ENCODE peak calls at places on chromosomes 11 and 22, in five cellular contexts. One of them, this sample, is unnamed.

GRCh38 chr11:102393272-102393730 is 46.3 kb downstream of the BIRC2 start:
- DNase-seq in H54: no peak
- DNase-seq in HCT116: no peak
- DNase-seq in suprapubic skin: no peak
- DNase-seq in GM12878: no peak
- DNase-seq in this sample: no peak

GRCh38 chr11:48001438-48002021 is 21.2 kb downstream of the PTPRJ start:
- DNase-seq in H54: no peak
- DNase-seq in HCT116: no peak
- DNase-seq in suprapubic skin: no peak
- DNase-seq in GM12878: no peak
- DNase-seq in this sample: no peak

GRCh38 chr11:57913713-57914704 is 109.7 kb upstream of the OR9Q1 start:
- DNase-seq in H54: no peak
- DNase-seq in HCT116: no peak
- DNase-seq in suprapubic skin: no peak
- DNase-seq in GM12878: no peak
- DNase-seq in this sample: no peak

GRCh38 chr11:88806410-88806809 is 259.4 kb downstream of the GRM5 start:
- DNase-seq in H54: no peak
- DNase-seq in HCT116: no peak
- DNase-seq in suprapubic skin: no peak
- DNase-seq in GM12878: no peak
- DNase-seq in this sample: no peak

GRCh38 chr22:29308791-29309262 is 2.4 kb downstream of the GAS2L1 start:
- DNase-seq in H54: peak
- DNase-seq in HCT116: no peak
- DNase-seq in suprapubic skin: no peak
- DNase-seq in GM12878: no peak
- DNase-seq in this sample: no peak

GRCh38 chr11:128603752-128604472 is 16.6 kb upstream of the ETS1 start:
- DNase-seq in H54: no peak
- DNase-seq in HCT116: no peak
- DNase-seq in suprapubic skin: no peak
- DNase-seq in GM12878: peak
- DNase-seq in this sample: no peak

GRCh38 chr11:118014022-118014421 is 27.8 kb downstream of the IL10RA start:
- DNase-seq in H54: no peak
- DNase-seq in HCT116: no peak
- DNase-seq in suprapubic skin: no peak
- DNase-seq in GM12878: no peak
- DNase-seq in this sample: no peak

GRCh38 chr11:35905901-35906661 is 37.8 kb upstream of the LDLRAD3 start:
- DNase-seq in H54: no peak
- DNase-seq in HCT116: no peak
- DNase-seq in suprapubic skin: no peak
- DNase-seq in GM12878: no peak
- DNase-seq in this sample: no peak

GRCh38 chr11:62712413-62712812 is 4.9 kb downstream of the GNG3 start:
- DNase-seq in H54: no peak
- DNase-seq in HCT116: no peak
- DNase-seq in suprapubic skin: no peak
- DNase-seq in GM12878: no peak
- DNase-seq in this sample: no peak

GRCh38 chr11:117815262-117815803 is 9.2 kb downstream of the FXYD2 start:
- DNase-seq in H54: no peak
- DNase-seq in HCT116: no peak
- DNase-seq in suprapubic skin: no peak
- DNase-seq in GM12878: peak
- DNase-seq in this sample: peak

GRCh38 chr22:23301591-23301990 is 121.3 kb downstream of the BCR start:
- DNase-seq in H54: no peak
- DNase-seq in HCT116: no peak
- DNase-seq in suprapubic skin: no peak
- DNase-seq in GM12878: no peak
- DNase-seq in this sample: no peak

GRCh38 chr11:17403977-17404759 is 15.7 kb upstream of the KCNJ11 start:
- DNase-seq in H54: no peak
- DNase-seq in HCT116: no peak
- DNase-seq in suprapubic skin: no peak
- DNase-seq in GM12878: no peak
- DNase-seq in this sample: no peak

GRCh38 chr11:62472063-62472884 is 53.4 kb downstream of the SCGB1A1 start:
- DNase-seq in H54: peak
- DNase-seq in HCT116: peak
- DNase-seq in suprapubic skin: no peak
- DNase-seq in GM12878: no peak
- DNase-seq in this sample: no peak

GRCh38 chr11:26726960-26727359 is 5.1 kb upstream of the SLC5A12 start:
- DNase-seq in H54: no peak
- DNase-seq in HCT116: no peak
- DNase-seq in suprapubic skin: no peak
- DNase-seq in GM12878: no peak
- DNase-seq in this sample: no peak

GRCh38 chr11:19520681-19521080 is 192.0 kb upstream of the NAV2 start:
- DNase-seq in H54: no peak
- DNase-seq in HCT116: no peak
- DNase-seq in suprapubic skin: no peak
- DNase-seq in GM12878: no peak
- DNase-seq in this sample: no peak

GRCh38 chr11:115720537-115721308 is 216.5 kb upstream of the CADM1 start:
- DNase-seq in H54: no peak
- DNase-seq in HCT116: no peak
- DNase-seq in suprapubic skin: no peak
- DNase-seq in GM12878: no peak
- DNase-seq in this sample: no peak

GRCh38 chr11:2530131-2530854 is 85.5 kb downstream of the KCNQ1 start:
- DNase-seq in H54: no peak
- DNase-seq in HCT116: no peak
- DNase-seq in suprapubic skin: peak
- DNase-seq in GM12878: no peak
- DNase-seq in this sample: no peak

GRCh38 chr11:26331911-26332571 is at the start of gene ANO3:
- DNase-seq in H54: no peak
- DNase-seq in HCT116: no peak
- DNase-seq in suprapubic skin: no peak
- DNase-seq in GM12878: no peak
- DNase-seq in this sample: no peak

GRCh38 chr11:94740975-94741707 is 27.0 kb upstream of the AMOTL1 start:
- DNase-seq in H54: peak
- DNase-seq in HCT116: peak
- DNase-seq in suprapubic skin: no peak
- DNase-seq in GM12878: no peak
- DNase-seq in this sample: no peak

GRCh38 chr11:444397-445144 is 2.8 kb upstream of the ANO9 start:
- DNase-seq in H54: peak
- DNase-seq in HCT116: no peak
- DNase-seq in suprapubic skin: peak
- DNase-seq in GM12878: no peak
- DNase-seq in this sample: no peak

GRCh38 chr22:25146311-25146710 is 53.3 kb upstream of the CRYBB3 start:
- DNase-seq in H54: no peak
- DNase-seq in HCT116: no peak
- DNase-seq in suprapubic skin: no peak
- DNase-seq in GM12878: no peak
- DNase-seq in this sample: no peak

GRCh38 chr11:58907780-58908179 is 31.5 kb upstream of the GLYATL1 start:
- DNase-seq in H54: no peak
- DNase-seq in HCT116: no peak
- DNase-seq in suprapubic skin: no peak
- DNase-seq in GM12878: no peak
- DNase-seq in this sample: no peak

GRCh38 chr11:66851698-66852465 is 5.0 kb upstream of the LRFN4 start:
- DNase-seq in H54: no peak
- DNase-seq in HCT116: no peak
- DNase-seq in suprapubic skin: peak
- DNase-seq in GM12878: no peak
- DNase-seq in this sample: no peak

GRCh38 chr22:36325163-36326031 is 62.4 kb downstream of the MYH9 start:
- DNase-seq in H54: no peak
- DNase-seq in HCT116: no peak
- DNase-seq in suprapubic skin: no peak
- DNase-seq in GM12878: no peak
- DNase-seq in this sample: no peak

GRCh38 chr22:20315337-20316216 is 4.3 kb downstream of the DGCR6L start:
- DNase-seq in H54: no peak
- DNase-seq in HCT116: no peak
- DNase-seq in suprapubic skin: peak
- DNase-seq in GM12878: no peak
- DNase-seq in this sample: no peak

GRCh38 chr11:75365711-75366181 is 14.3 kb upstream of the ARRB1 start:
- DNase-seq in H54: no peak
- DNase-seq in HCT116: no peak
- DNase-seq in suprapubic skin: no peak
- DNase-seq in GM12878: no peak
- DNase-seq in this sample: no peak

GRCh38 chr11:665707-666281 is 28.7 kb downstream of the DRD4 start:
- DNase-seq in H54: no peak
- DNase-seq in HCT116: no peak
- DNase-seq in suprapubic skin: no peak
- DNase-seq in GM12878: no peak
- DNase-seq in this sample: no peak

GRCh38 chr11:8963569-8964323 is 496 bp downstream of the TMEM9B start:
- DNase-seq in H54: peak
- DNase-seq in HCT116: peak
- DNase-seq in suprapubic skin: peak
- DNase-seq in GM12878: peak
- DNase-seq in this sample: peak

GRCh38 chr11:20668844-20669832 is at the start of gene NELL1:
- DNase-seq in H54: no peak
- DNase-seq in HCT116: no peak
- DNase-seq in suprapubic skin: no peak
- DNase-seq in GM12878: no peak
- DNase-seq in this sample: no peak

GRCh38 chr11:63536669-63537292 is at the start of gene PLAAT4:
- DNase-seq in H54: peak
- DNase-seq in HCT116: no peak
- DNase-seq in suprapubic skin: no peak
- DNase-seq in GM12878: peak
- DNase-seq in this sample: no peak

GRCh38 chr22:46449116-46449691 is 88.2 kb downstream of the CELSR1 start:
- DNase-seq in H54: no peak
- DNase-seq in HCT116: no peak
- DNase-seq in suprapubic skin: no peak
- DNase-seq in GM12878: no peak
- DNase-seq in this sample: no peak

GRCh38 chr11:123233280-123233977 is 38.4 kb upstream of the CLMP start:
- DNase-seq in H54: no peak
- DNase-seq in HCT116: no peak
- DNase-seq in suprapubic skin: no peak
- DNase-seq in GM12878: peak
- DNase-seq in this sample: no peak

GRCh38 chr11:8809605-8810272 is 101.2 kb upstream of the AKIP1 start:
- DNase-seq in H54: no peak
- DNase-seq in HCT116: no peak
- DNase-seq in suprapubic skin: no peak
- DNase-seq in GM12878: no peak
- DNase-seq in this sample: no peak

GRCh38 chr11:34599406-34599901 is 21.4 kb upstream of the EHF start:
- DNase-seq in H54: peak
- DNase-seq in HCT116: peak
- DNase-seq in suprapubic skin: no peak
- DNase-seq in GM12878: no peak
- DNase-seq in this sample: no peak

GRCh38 chr11:2993000-2993330 is 836 bp upstream of the NAP1L4 start:
- DNase-seq in H54: no peak
- DNase-seq in HCT116: no peak
- DNase-seq in suprapubic skin: no peak
- DNase-seq in GM12878: no peak
- DNase-seq in this sample: no peak

GRCh38 chr11:72140661-72141060 is 5.1 kb downstream of the FOLR3 start:
- DNase-seq in H54: no peak
- DNase-seq in HCT116: no peak
- DNase-seq in suprapubic skin: no peak
- DNase-seq in GM12878: no peak
- DNase-seq in this sample: no peak

GRCh38 chr11:72136677-72137255 is 1.2 kb downstream of the FOLR3 start:
- DNase-seq in H54: no peak
- DNase-seq in HCT116: no peak
- DNase-seq in suprapubic skin: no peak
- DNase-seq in GM12878: no peak
- DNase-seq in this sample: no peak

GRCh38 chr11:72141066-72141465 is 5.5 kb downstream of the FOLR3 start:
- DNase-seq in H54: peak
- DNase-seq in HCT116: no peak
- DNase-seq in suprapubic skin: no peak
- DNase-seq in GM12878: no peak
- DNase-seq in this sample: no peak

GRCh38 chr11:72138821-72139390 is 3.4 kb downstream of the FOLR3 start:
- DNase-seq in H54: no peak
- DNase-seq in HCT116: no peak
- DNase-seq in suprapubic skin: no peak
- DNase-seq in GM12878: no peak
- DNase-seq in this sample: no peak

DNA sequence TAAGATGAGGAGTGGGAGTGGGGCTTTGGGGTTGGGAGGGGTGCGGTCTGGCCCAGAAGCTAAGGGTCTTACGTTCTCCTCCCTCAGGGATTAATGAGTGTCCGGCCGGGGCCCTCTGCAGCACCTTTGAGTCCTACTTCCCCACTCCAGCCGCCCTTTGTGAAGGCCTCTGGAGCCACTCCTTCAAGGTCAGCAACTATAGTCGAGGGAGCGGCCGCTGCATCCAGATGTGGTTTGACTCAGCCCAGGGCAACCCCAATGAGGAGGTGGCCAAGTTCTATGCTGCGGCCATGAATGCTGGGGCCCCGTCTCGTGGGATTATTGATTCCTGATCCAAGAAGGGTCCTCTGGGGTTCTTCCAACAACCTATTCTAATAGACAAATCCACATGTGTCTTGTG is 4.0 kb downstream of the FOLR3 start:
- DNase-seq in H54: no peak
- DNase-seq in HCT116: no peak
- DNase-seq in suprapubic skin: no peak
- DNase-seq in GM12878: no peak
- DNase-seq in this sample: no peak
- TF ChIP-seq POLR2A in H54: no peak
- TF ChIP-seq POLR2A in HCT116: no peak
- TF ChIP-seq POLR2A in suprapubic skin: no peak
- TF ChIP-seq POLR2A in GM12878: no peak
- TF ChIP-seq POLR2A in this sample: no peak

GRCh38 chr11:122189259-122189658 is 73.2 kb upstream of the BLID start:
- DNase-seq in H54: no peak
- DNase-seq in HCT116: peak
- DNase-seq in suprapubic skin: no peak
- DNase-seq in GM12878: no peak
- DNase-seq in this sample: no peak
- TF ChIP-seq POLR2A in H54: no peak
- TF ChIP-seq POLR2A in HCT116: no peak
- TF ChIP-seq POLR2A in suprapubic skin: no peak
- TF ChIP-seq POLR2A in GM12878: no peak
- TF ChIP-seq POLR2A in this sample: no peak

GRCh38 chr11:11978792-11979486 is 29.5 kb downstream of the DKK3 start:
- DNase-seq in H54: no peak
- DNase-seq in HCT116: no peak
- DNase-seq in suprapubic skin: peak
- DNase-seq in GM12878: no peak
- DNase-seq in this sample: no peak
- TF ChIP-seq POLR2A in H54: peak
- TF ChIP-seq POLR2A in HCT116: no peak
- TF ChIP-seq POLR2A in suprapubic skin: no peak
- TF ChIP-seq POLR2A in GM12878: no peak
- TF ChIP-seq POLR2A in this sample: no peak

GRCh38 chr22:50469377-50470305 is 5.2 kb downstream of the SBF1 start:
- DNase-seq in H54: peak
- DNase-seq in HCT116: peak
- DNase-seq in suprapubic skin: no peak
- DNase-seq in GM12878: peak
- DNase-seq in this sample: peak
- TF ChIP-seq POLR2A in H54: no peak
- TF ChIP-seq POLR2A in HCT116: no peak
- TF ChIP-seq POLR2A in suprapubic skin: no peak
- TF ChIP-seq POLR2A in GM12878: peak
- TF ChIP-seq POLR2A in this sample: no peak

This sample was measured in esophagus squamous epithelium.